ENCODE peak calls at places on chromosomes 1 and 21, in ten cellular contexts. F is HepG2, N is K562, H is sigmoid colon, D is prostate gland, V is endothelial cell of umbilical vein, I is transverse colon, T is GM12892, S is H1, L is stomach. C is an unnamed sample.

GRCh38 chr1:24929091-24929875 is 793 bp downstream of the RUNX3 start:
- DNase-seq in F (no peak), N (no peak), H (peak; percentile 56), D (no peak), V (no peak), I (peak; percentile 51), T (no peak), S (no peak), L (no peak), C (no peak)

GRCh38 chr21:34020005-34020847 is 53.2 kb upstream of the MRPS6 start:
- DNase-seq in F (peak; percentile 19), N (no peak), H (no peak), D (no peak), V (no peak), I (no peak), T (no peak), S (no peak), L (no peak), C (no peak)

GRCh38 chr1:53264048-53264447 is 25.7 kb upstream of the MAGOH start:
- DNase-seq in F (no peak), N (no peak), H (no peak), D (no peak), V (no peak), I (no peak), T (no peak), S (no peak), L (no peak), C (no peak)

GRCh38 chr1:186374313-186375151 is 521 bp downstream of the TPR start:
- DNase-seq in F (peak; percentile 54), N (peak; percentile 82), H (no peak), D (peak; percentile 44), V (peak; percentile 63), I (peak; percentile 34), T (peak; percentile 9), S (no peak), L (peak; percentile 33), C (no peak)

GRCh38 chr1:185349556-185349955 is 32.5 kb upstream of the IVNS1ABP start:
- DNase-seq in F (no peak), N (no peak), H (no peak), D (no peak), V (no peak), I (no peak), T (no peak), S (no peak), L (no peak), C (no peak)

GRCh38 chr1:66073357-66073756 is 280.7 kb downstream of the PDE4B start:
- DNase-seq in F (no peak), N (no peak), H (no peak), D (no peak), V (no peak), I (no peak), T (no peak), S (no peak), L (no peak), C (no peak)

GRCh38 chr21:26099610-26100219 is 70.9 kb downstream of the APP start:
- DNase-seq in F (no peak), N (peak; percentile 6), H (no peak), D (no peak), V (no peak), I (no peak), T (no peak), S (no peak), L (no peak), C (no peak)

GRCh38 chr1:155648207-155649147 is 38.5 kb downstream of the MSTO1 start:
- DNase-seq in F (peak; percentile 83), N (peak; percentile 52), H (no peak), D (peak; percentile 56), V (peak; percentile 87), I (no peak), T (no peak), S (peak; percentile 15), L (peak; percentile 27), C (no peak)

GRCh38 chr1:209584186-209584776 is 767 bp downstream of the CAMK1G start:
- DNase-seq in F (no peak), N (no peak), H (no peak), D (no peak), V (no peak), I (no peak), T (no peak), S (no peak), L (no peak), C (no peak)

GRCh38 chr1:160239582-160240299 is 22.6 kb downstream of the DCAF8 start:
- DNase-seq in F (no peak), N (no peak), H (no peak), D (no peak), V (no peak), I (no peak), T (no peak), S (no peak), L (no peak), C (no peak)

GRCh38 chr1:30148676-30149075 is 574.7 kb downstream of the MATN1 start:
- DNase-seq in F (no peak), N (no peak), H (no peak), D (no peak), V (no peak), I (no peak), T (no peak), S (no peak), L (no peak), C (no peak)

GRCh38 chr1:235566092-235566491 is 61.8 kb upstream of the B3GALNT2 start:
- DNase-seq in F (no peak), N (no peak), H (no peak), D (no peak), V (no peak), I (no peak), T (no peak), S (no peak), L (no peak), C (no peak)

GRCh38 chr1:234515411-234515810 is 36.4 kb upstream of the TARBP1 start:
- DNase-seq in F (no peak), N (no peak), H (no peak), D (no peak), V (no peak), I (no peak), T (no peak), S (no peak), L (no peak), C (no peak)

GRCh38 chr1:34924759-34925555 is 4.5 kb downstream of the DLGAP3 start:
- DNase-seq in F (peak; percentile 31), N (peak; percentile 82), H (no peak), D (peak; percentile 25), V (peak; percentile 41), I (peak; percentile 37), T (peak; percentile 54), S (no peak), L (peak; percentile 46), C (peak; percentile 62)

GRCh38 chr1:46530791-46531409 is 20.5 kb downstream of the KNCN start:
- DNase-seq in F (no peak), N (no peak), H (no peak), D (no peak), V (no peak), I (no peak), T (no peak), S (no peak), L (no peak), C (no peak)

GRCh38 chr1:46533179-46533864 is 18.1 kb downstream of the KNCN start:
- DNase-seq in F (no peak), N (no peak), H (no peak), D (no peak), V (peak; percentile 30), I (peak; percentile 21), T (no peak), S (no peak), L (no peak), C (peak; percentile 48)

GRCh38 chr1:46532095-46532494 is 19.4 kb downstream of the KNCN start:
- DNase-seq in F (no peak), N (no peak), H (no peak), D (no peak), V (no peak), I (no peak), T (no peak), S (no peak), L (no peak), C (no peak)

GRCh38 chr1:46530311-46530710 is 21.1 kb downstream of the KNCN start:
- DNase-seq in F (no peak), N (no peak), H (no peak), D (no peak), V (no peak), I (no peak), T (no peak), S (no peak), L (no peak), C (no peak)

GRCh38 chr1:46532498-46533178 is 18.8 kb downstream of the KNCN start:
- DNase-seq in F (no peak), N (peak; percentile 83), H (peak; percentile 80), D (peak; percentile 33), V (peak; percentile 37), I (peak; percentile 63), T (peak; percentile 76), S (no peak), L (peak; percentile 64), C (peak; percentile 75)
- TF ChIP-seq POLR2AphosphoS5 in F (no peak), N (no peak), H (no peak), D (no peak), V (no peak), I (no peak), T (no peak), S (no peak), L (no peak), C (no peak)

DNA sequence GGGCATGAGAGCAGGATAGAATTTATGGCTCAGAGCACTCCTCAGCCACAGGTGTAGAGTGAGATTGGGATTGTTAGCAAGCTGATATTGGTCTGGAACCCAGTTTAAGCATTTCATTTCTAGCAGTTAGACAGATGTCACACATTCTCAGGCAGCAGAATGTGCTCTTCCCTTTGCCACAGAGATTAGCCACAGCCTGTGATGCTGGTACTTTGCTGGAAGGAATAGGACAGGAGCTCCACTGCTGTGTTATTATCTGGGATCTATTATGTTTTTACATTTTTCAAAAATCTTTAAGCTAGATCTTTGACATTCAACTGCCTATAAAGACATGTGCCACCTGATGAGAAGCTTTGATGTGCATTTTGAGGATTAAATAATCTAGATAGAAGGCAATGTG is 1044.6 kb downstream of the ADGRL2 start:
- DNase-seq in F (no peak), N (no peak), H (no peak), D (no peak), V (no peak), I (no peak), T (no peak), S (no peak), L (no peak), C (no peak)
- TF ChIP-seq POLR2AphosphoS5 in F (no peak), N (no peak), H (no peak), D (no peak), V (no peak), I (no peak), T (no peak), S (no peak), L (no peak), C (no peak)

GRCh38 chr1:70915258-70915657 is 132.4 kb downstream of the PTGER3 start:
- DNase-seq in F (no peak), N (no peak), H (no peak), D (no peak), V (no peak), I (no peak), T (no peak), S (no peak), L (no peak), C (no peak)
- TF ChIP-seq POLR2AphosphoS5 in F (no peak), N (no peak), H (no peak), D (no peak), V (no peak), I (no peak), T (no peak), S (no peak), L (no peak), C (no peak)

DNA sequence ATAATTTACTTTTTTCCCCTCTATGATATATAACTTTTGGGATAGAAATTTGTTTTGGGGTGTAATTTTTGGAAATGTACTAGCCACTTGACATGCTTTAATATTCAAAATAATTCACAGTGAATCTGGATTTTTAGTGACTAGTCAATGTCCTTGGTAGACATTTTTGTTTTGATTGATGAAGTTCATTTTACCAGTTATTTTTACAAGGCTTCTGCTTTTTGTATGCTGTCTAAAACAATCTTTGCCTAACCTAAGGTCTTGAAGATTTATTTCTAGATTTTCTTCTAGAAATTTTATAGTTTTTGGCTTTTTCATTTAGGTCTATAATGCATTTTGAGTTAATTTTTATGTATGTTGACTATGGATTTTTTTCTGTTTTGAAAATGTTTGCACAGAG is 30.9 kb downstream of the DISP1 start:
- DNase-seq in F (no peak), N (no peak), H (no peak), D (no peak), V (no peak), I (no peak), T (no peak), S (no peak), L (no peak), C (no peak)
- TF ChIP-seq POLR2AphosphoS5 in F (no peak), N (no peak), H (no peak), D (no peak), V (no peak), I (no peak), T (no peak), S (no peak), L (no peak), C (no peak)